ENCODE peak calls at places on chromosomes 1 and 21, in nine cellular contexts. S, V, Y, U, H, T, M, L and K are unnamed samples.

GRCh38 chr1:84257617-84258016 is 43.9 kb upstream of the SAMD13 start:
- DNase-seq in S (no peak), V (no peak), Y (no peak), U (no peak), H (no peak), T (no peak), M (peak; percentile 29), L (no peak), K (no peak)

GRCh38 chr21:37266515-37267221 is 466 bp downstream of the VPS26C start:
- DNase-seq in S (no peak), V (no peak), Y (peak; percentile 40), U (peak; percentile 38), H (no peak), T (peak; percentile 43), M (peak; percentile 42), L (no peak), K (peak; percentile 87)

GRCh38 chr1:113929750-113930498 is 800 bp downstream of the HIPK1 start:
- DNase-seq in S (no peak), V (peak; percentile 17), Y (peak; percentile 41), U (no peak), H (peak; percentile 92), T (peak; percentile 60), M (peak; percentile 17), L (peak; percentile 41), K (peak; percentile 85)

GRCh38 chr1:111743679-111744101 is 4.5 kb upstream of the INKA2 start:
- DNase-seq in S (no peak), V (no peak), Y (no peak), U (peak; percentile 36), H (no peak), T (no peak), M (peak; percentile 84), L (no peak), K (no peak)

GRCh38 chr1:941588-942383 is 17.3 kb downstream of the NOC2L start:
- DNase-seq in S (no peak), V (peak; percentile 67), Y (peak; percentile 71), U (peak; percentile 90), H (no peak), T (peak; percentile 97), M (peak; percentile 51), L (no peak), K (peak; percentile 77)

GRCh38 chr1:39272027-39272790 is 67.7 kb downstream of the MACF1 start:
- DNase-seq in S (no peak), V (peak; percentile 25), Y (no peak), U (peak; percentile 6), H (no peak), T (no peak), M (peak; percentile 53), L (no peak), K (no peak)

GRCh38 chr1:221251580-221251979 is 372.3 kb downstream of the HLX start:
- DNase-seq in S (no peak), V (no peak), Y (no peak), U (no peak), H (no peak), T (no peak), M (no peak), L (no peak), K (no peak)

GRCh38 chr1:62321438-62321837 is 2.2 kb upstream of the KANK4 start:
- DNase-seq in S (no peak), V (no peak), Y (no peak), U (peak; percentile 89), H (no peak), T (no peak), M (peak; percentile 42), L (no peak), K (no peak)

GRCh38 chr1:48356901-48357300 is 115.1 kb downstream of the SPATA6 start:
- DNase-seq in S (no peak), V (no peak), Y (no peak), U (no peak), H (no peak), T (no peak), M (no peak), L (no peak), K (no peak)

GRCh38 chr1:26530898-26531598 is 1.5 kb downstream of the RPS6KA1 start:
- DNase-seq in S (no peak), V (no peak), Y (no peak), U (peak; percentile 72), H (no peak), T (peak; percentile 39), M (peak; percentile 48), L (peak; percentile 69), K (peak; percentile 92)

GRCh38 chr1:64488862-64489261 is 18.9 kb downstream of the CACHD1 start:
- DNase-seq in S (no peak), V (no peak), Y (no peak), U (no peak), H (no peak), T (peak; percentile 87), M (no peak), L (no peak), K (no peak)

GRCh38 chr1:159005161-159005560 is 4.5 kb upstream of the IFI16 start:
- DNase-seq in S (no peak), V (no peak), Y (no peak), U (peak; percentile 22), H (no peak), T (no peak), M (peak; percentile 52), L (no peak), K (no peak)

DNA sequence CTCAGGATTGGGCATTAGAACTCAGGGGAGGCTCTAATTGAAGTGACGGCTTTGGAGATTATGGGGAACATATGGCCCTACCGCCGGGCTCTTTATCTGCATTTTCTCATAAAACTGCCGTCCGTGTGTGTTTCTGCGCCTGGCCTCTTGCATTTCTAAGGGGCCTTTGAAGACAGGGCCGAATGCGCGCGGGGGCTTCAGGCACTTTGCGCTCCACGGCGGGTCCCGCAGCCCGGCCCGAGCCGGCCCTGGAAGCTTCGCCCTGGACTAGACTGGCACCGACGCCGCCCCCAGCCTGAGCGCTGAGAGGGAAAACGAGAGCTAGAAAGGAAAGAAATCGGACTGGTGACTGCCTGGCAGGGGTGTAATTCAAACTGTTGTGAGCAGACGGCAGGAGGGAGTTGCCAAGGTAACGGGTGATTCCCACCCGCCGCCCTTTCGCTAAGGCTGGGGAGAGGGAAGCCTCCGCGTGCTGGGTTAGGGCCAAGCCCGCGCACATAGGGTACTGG is 120.7 kb downstream of the LMX1A start:
- DNase-seq in S (no peak), V (no peak), Y (no peak), U (no peak), H (no peak), T (peak; percentile 59), M (no peak), L (no peak), K (no peak)
- H3K4me3 ChIP-seq in S (peak overlapping the region; percentile 63), V (peak overlapping the region; percentile 28), Y (peak overlapping the region; percentile 31), U (no peak overlapping the region), H (no peak overlapping the region), T (peak overlapping the region; percentile 47), M (no peak overlapping the region), L (peak overlapping the region; percentile 44), K (peak overlapping the region; percentile 35)

DNA sequence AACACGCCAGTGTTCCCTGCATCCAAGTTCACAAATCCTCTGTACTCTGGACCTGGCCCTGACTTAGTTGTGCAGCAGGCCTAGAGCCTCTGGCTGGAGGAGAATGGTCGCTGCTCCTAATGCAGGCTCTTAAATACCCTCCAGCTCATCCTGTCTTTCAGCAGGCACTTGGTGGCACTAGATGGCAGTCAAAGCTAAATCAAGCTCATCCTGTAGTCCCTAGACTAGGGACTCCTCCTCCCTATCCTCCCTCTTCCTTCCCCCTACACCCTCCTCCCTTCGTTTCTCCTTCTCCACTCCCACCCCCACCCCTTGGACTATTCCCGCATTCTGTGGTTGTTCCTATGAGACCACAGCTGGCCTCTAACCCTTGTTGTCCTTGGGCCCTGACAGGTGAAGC is 41.5 kb upstream of the MTR start:
- DNase-seq in S (no peak), V (no peak), Y (no peak), U (peak; percentile 6), H (no peak), T (peak; percentile 27), M (peak; percentile 21), L (no peak), K (no peak)
- TF ChIP-seq CTCF in S (no peak), V (no peak), Y (no peak), U (peak; percentile 21), H (no peak), T (peak; percentile 30), M (peak; percentile 29), L (no peak), K (no peak)

GRCh38 chr21:26125433-26126167 is 45.0 kb downstream of the APP start:
- DNase-seq in S (no peak), V (no peak), Y (no peak), U (no peak), H (no peak), T (no peak), M (peak; percentile 28), L (no peak), K (no peak)
- H3K27ac ChIP-seq in S (peak overlapping the region; percentile 34), V (no peak overlapping the region), Y (no peak overlapping the region), U (no peak overlapping the region), H (no peak overlapping the region), T (no peak overlapping the region), M (peak overlapping the region; percentile 5), L (peak overlapping the region; percentile 80), K (no peak overlapping the region)

DNA sequence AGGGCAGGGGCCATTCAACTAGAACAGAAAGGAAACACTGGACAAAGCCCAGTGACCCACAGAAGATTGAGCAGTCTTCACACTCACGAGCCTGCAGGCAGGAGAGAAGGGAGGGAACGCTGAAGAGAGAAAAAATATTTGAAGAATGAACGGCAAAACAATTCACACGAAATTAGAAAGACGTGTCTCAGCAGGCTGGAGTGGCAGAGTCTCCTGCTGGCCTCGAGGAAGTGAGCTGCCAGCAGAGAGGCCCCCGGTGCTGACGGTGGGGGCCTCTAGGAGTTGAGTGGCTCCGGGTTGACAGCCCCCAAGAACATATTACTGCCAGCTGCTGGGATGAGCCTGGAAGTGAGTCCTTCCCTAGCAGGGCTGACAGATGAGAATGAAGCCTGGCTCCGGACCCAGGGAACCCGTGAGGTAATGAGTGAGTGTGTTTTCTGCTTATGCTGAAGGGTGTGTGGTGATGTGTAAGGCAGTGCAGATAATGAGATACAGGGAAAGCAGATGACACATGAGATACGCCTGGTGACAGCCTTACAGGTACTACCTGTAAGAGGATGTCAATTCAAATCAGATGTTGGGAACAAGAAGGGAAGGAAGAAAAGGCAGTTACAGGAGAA is 23.4 kb upstream of the LRRC47 start:
- DNase-seq in S (no peak), V (no peak), Y (no peak), U (no peak), H (no peak), T (no peak), M (no peak), L (no peak), K (peak; percentile 40)
- H3K4me3 ChIP-seq in S (no peak overlapping the region), V (no peak overlapping the region), Y (no peak overlapping the region), U (no peak overlapping the region), H (no peak overlapping the region), T (no peak overlapping the region), M (no peak overlapping the region), L (no peak overlapping the region), K (no peak overlapping the region)

DNA sequence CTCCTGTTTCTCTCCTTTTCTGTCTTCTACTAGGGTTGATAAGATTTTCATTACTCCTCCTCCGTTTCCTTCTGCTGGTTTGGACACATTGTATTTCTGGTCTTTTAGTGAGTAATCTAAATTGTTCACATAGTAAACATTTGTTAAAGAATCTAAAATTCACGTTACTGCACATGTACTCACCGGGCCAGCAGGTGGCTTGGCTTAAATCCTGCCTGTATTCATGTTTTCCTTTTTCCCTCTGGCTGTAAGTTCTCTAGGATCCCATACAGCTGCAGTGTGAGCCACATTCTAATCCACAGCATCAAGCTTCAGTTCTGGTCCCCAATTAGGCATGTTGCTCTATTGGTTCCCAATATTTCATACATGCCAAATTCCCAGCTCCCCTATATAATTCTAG is 958.3 kb downstream of the ADGRL2 start:
- DNase-seq in S (no peak), V (no peak), Y (no peak), U (no peak), H (no peak), T (no peak), M (no peak), L (no peak), K (no peak)
- TF ChIP-seq CTCF in S (no peak), V (no peak), Y (no peak), U (no peak), H (no peak), T (no peak), M (no peak), L (no peak), K (no peak)